ENCODE peak calls at places on chromosomes 1 and 21, in seven cellular contexts. E is thyroid gland, J is testis, X is A549, O is suprapubic skin, U is endothelial cell of umbilical vein, T is vagina. R is an unnamed sample.

GRCh38 chr1:218874313-218874712 is 299.4 kb upstream of the LYPLAL1 start:
- DNase-seq in E (no peak), J (no peak), X (no peak), O (no peak), U (peak), T (no peak), R (no peak)

GRCh38 chr21:42310411-42311001 is 4.7 kb downstream of the TFF3 start:
- DNase-seq in E (peak), J (no peak), X (no peak), O (no peak), U (no peak), T (no peak), R (no peak)

GRCh38 chr1:155396874-155397476 is 76.3 kb downstream of the RUSC1 start:
- DNase-seq in E (peak), J (no peak), X (no peak), O (no peak), U (no peak), T (no peak), R (peak)

GRCh38 chr1:11930571-11931445 is 3.7 kb upstream of the PLOD1 start:
- DNase-seq in E (no peak), J (no peak), X (no peak), O (no peak), U (peak), T (no peak), R (no peak)

GRCh38 chr1:153292740-153293479 is 19.8 kb downstream of the PGLYRP3 start:
- DNase-seq in E (no peak), J (no peak), X (no peak), O (no peak), U (no peak), T (no peak), R (no peak)

GRCh38 chr21:28742527-28742926 is 250.2 kb downstream of the LTN1 start:
- DNase-seq in E (no peak), J (no peak), X (no peak), O (no peak), U (peak), T (no peak), R (no peak)

GRCh38 chr1:153646672-153647374 is 11.7 kb upstream of the SNAPIN start:
- DNase-seq in E (peak), J (no peak), X (no peak), O (no peak), U (no peak), T (no peak), R (no peak)

GRCh38 chr1:210747112-210747511 is 386.8 kb downstream of the KCNH1 start:
- DNase-seq in E (no peak), J (no peak), X (no peak), O (no peak), U (no peak), T (no peak), R (no peak)

GRCh38 chr1:207040181-207040533 is 7.6 kb upstream of the C1orf116 start:
- DNase-seq in E (no peak), J (no peak), X (no peak), O (no peak), U (no peak), T (no peak), R (no peak)

GRCh38 chr1:162974810-162975209 is 94.4 kb upstream of the RGS4 start:
- DNase-seq in E (no peak), J (no peak), X (no peak), O (no peak), U (no peak), T (no peak), R (no peak)

GRCh38 chr1:10693152-10693496 is 103.3 kb downstream of the CASZ1 start:
- DNase-seq in E (no peak), J (no peak), X (no peak), O (no peak), U (no peak), T (no peak), R (no peak)

GRCh38 chr1:6991271-6991670 is 206.0 kb downstream of the CAMTA1 start:
- DNase-seq in E (no peak), J (no peak), X (peak), O (no peak), U (peak), T (no peak), R (no peak)

GRCh38 chr21:43939443-43940328 is 72.4 kb upstream of the TRAPPC10 start:
- DNase-seq in E (no peak), J (no peak), X (no peak), O (no peak), U (no peak), T (no peak), R (no peak)

GRCh38 chr1:6177681-6178380 is 2.3 kb downstream of the CHD5 start:
- DNase-seq in E (no peak), J (no peak), X (no peak), O (no peak), U (no peak), T (no peak), R (no peak)

GRCh38 chr1:41936107-41936506 is 17.4 kb upstream of the HIVEP3 start:
- DNase-seq in E (no peak), J (no peak), X (no peak), O (no peak), U (peak), T (no peak), R (no peak)

GRCh38 chr1:211653907-211654553 is 21.4 kb downstream of the NEK2 start:
- DNase-seq in E (no peak), J (no peak), X (no peak), O (no peak), U (peak), T (no peak), R (no peak)

GRCh38 chr1:17893891-17894631 is 138.9 kb downstream of the ACTL8 start:
- DNase-seq in E (peak), J (no peak), X (no peak), O (peak), U (no peak), T (no peak), R (no peak)

GRCh38 chr1:20662110-20662475 is 924 bp upstream of the DDOST start:
- DNase-seq in E (no peak), J (no peak), X (peak), O (no peak), U (no peak), T (no peak), R (no peak)

GRCh38 chr1:147337040-147337439 is 94.6 kb downstream of the CHD1L start:
- DNase-seq in E (no peak), J (no peak), X (no peak), O (no peak), U (no peak), T (no peak), R (no peak)

GRCh38 chr1:92482665-92483441 is 3.9 kb downstream of the GFI1 start:
- DNase-seq in E (no peak), J (no peak), X (no peak), O (peak), U (no peak), T (no peak), R (no peak)

GRCh38 chr1:185871627-185872150 is 137.5 kb downstream of the HMCN1 start:
- DNase-seq in E (no peak), J (no peak), X (no peak), O (no peak), U (no peak), T (no peak), R (no peak)

GRCh38 chr1:69706473-69706872 is 138.8 kb downstream of the LRRC7 start:
- DNase-seq in E (no peak), J (no peak), X (no peak), O (no peak), U (no peak), T (no peak), R (no peak)

GRCh38 chr1:97366986-97367385 is 553.8 kb downstream of the DPYD start:
- DNase-seq in E (no peak), J (no peak), X (no peak), O (no peak), U (no peak), T (no peak), R (no peak)

GRCh38 chr1:19047373-19047772 is 90.9 kb upstream of the IFFO2 start:
- DNase-seq in E (no peak), J (no peak), X (no peak), O (no peak), U (no peak), T (no peak), R (no peak)

GRCh38 chr1:204466416-204467405 is 27.9 kb downstream of the PIK3C2B start:
- DNase-seq in E (peak), J (no peak), X (no peak), O (no peak), U (peak), T (peak), R (no peak)

DNA sequence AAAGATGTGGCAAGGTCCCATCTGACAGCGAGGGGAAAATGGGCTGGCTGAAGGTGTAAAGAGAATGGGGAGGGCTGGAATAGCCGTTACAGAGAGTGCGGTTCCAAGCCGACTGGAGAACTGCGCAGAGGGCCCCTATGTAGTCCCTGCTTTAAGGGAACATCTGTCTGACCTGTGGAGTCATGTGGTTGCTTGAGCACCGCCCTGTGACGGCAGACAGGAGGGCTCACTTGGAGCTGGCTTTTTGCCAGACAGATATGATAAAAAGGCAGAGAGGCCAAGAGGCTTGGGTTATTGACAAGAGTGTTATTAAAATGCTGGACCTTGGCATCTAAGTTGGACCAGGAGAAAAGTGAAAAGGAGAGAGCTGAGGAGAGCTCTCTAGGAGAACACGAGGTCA is 5.9 kb upstream of the PTPRF start:
- DNase-seq in E (no peak), J (no peak), X (no peak), O (no peak), U (no peak), T (no peak), R (peak)
- TF ChIP-seq POLR2A in E (no peak), J (no peak), X (no peak), O (no peak), U (no peak), T (no peak), R (peak)

GRCh38 chr1:27026621-27027574 is 14.2 kb upstream of the TENT5B start:
- DNase-seq in E (peak), J (no peak), X (no peak), O (no peak), U (no peak), T (no peak), R (no peak)
- TF ChIP-seq POLR2A in E (no peak), J (no peak), X (no peak), O (no peak), U (no peak), T (no peak), R (no peak)

DNA sequence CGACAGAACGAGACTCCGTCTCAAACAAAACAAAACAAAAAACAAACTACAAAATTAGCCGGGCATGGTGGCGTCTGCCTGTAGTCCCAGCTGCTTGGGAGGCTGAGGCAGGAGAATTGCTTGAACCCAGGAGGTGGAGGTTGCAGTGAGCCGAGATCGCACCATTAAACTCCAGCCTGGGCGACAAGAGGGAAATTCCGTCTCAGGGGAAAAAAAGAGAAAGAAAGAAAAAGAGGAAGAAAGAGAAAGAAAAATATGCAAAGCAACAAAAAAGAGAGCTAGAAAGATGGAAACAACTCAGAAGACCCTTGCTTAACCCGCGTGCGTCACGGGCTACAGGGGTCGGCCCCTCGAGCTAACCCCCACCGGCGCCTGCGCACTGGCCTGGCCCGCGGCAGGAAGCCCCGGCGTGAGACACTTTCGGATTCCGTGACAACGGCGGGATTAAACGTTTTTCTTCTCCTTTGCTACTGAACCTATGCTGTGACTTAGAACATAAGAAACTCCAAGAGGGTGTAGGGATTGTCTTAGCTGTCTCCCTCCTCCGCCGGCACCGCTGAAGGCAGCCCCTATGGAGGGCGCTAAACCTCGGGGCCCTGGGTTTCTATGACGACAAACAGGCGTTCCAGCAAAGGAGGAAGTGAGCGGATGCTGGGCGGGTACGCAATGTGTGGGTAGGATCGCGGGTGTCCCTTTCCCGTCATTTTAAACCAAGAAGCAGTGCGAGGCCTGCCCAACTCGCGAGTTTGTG is at the start of gene AXDND1:
- DNase-seq in E (peak), J (peak), X (peak), O (peak), U (peak), T (no peak), R (peak)
- TF ChIP-seq POLR2A in E (no peak), J (peak), X (peak), O (peak), U (peak), T (no peak), R (peak)

GRCh38 chr1:151620286-151620685 is 8.4 kb downstream of the SNX27 start:
- DNase-seq in E (no peak), J (no peak), X (no peak), O (no peak), U (no peak), T (no peak), R (no peak)

GRCh38 chr1:151618470-151618869 is 6.6 kb downstream of the SNX27 start:
- DNase-seq in E (no peak), J (no peak), X (no peak), O (no peak), U (no peak), T (no peak), R (no peak)

GRCh38 chr1:151617995-151618394 is 6.1 kb downstream of the SNX27 start:
- DNase-seq in E (no peak), J (no peak), X (no peak), O (no peak), U (no peak), T (no peak), R (no peak)

GRCh38 chr1:151619489-151620093 is 7.7 kb downstream of the SNX27 start:
- DNase-seq in E (no peak), J (no peak), X (no peak), O (no peak), U (peak), T (no peak), R (no peak)

DNA sequence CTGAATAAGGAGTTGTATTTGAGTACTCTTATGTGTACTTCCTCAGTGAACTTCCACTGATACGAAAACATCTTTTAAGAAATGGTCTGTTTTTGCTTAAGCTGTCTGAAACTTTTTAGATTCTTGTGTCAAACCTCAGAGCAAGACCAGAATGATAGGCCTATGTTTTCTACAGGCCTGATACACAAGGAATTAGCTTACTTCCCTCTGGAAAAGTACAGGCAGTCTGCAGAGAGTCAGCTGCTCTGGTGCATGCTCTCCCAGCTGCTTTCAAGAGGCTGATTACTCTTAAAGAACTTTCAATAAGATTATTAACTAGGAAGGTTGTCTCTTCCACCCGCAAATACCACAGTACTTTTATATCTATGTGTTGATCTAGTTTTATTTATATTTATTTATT is 9.5 kb downstream of the SNX27 start:
- DNase-seq in E (peak), J (peak), X (no peak), O (no peak), U (no peak), T (no peak), R (no peak)
- TF ChIP-seq POLR2A in E (no peak), J (no peak), X (no peak), O (no peak), U (no peak), T (no peak), R (no peak)

DNA sequence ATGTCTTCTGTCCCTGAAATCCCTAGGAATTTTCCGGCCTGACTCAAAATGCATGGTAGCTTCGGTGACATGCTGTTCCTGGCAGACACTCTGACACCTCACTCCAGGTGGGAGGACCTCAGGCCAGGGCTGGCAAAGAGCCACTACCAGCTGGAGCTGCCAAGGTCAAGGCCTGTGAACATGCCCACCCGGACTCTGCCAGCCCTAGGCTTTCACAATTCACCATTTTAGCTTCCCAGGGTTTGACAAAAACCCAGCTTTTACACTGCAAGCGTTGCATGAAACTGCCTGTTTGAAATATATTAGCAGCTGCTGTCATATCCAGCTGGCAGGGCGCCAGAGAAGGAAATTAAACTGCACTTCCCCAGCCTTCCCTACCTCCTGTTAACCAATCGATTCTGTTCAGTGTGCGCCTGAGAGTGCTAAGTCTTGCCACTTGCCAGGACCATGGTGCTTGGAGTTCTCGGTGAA is 133.9 kb downstream of the FAM78B start:
- DNase-seq in E (peak), J (peak), X (no peak), O (no peak), U (no peak), T (no peak), R (no peak)
- TF ChIP-seq POLR2A in E (no peak), J (no peak), X (no peak), O (no peak), U (no peak), T (no peak), R (no peak)

DNA sequence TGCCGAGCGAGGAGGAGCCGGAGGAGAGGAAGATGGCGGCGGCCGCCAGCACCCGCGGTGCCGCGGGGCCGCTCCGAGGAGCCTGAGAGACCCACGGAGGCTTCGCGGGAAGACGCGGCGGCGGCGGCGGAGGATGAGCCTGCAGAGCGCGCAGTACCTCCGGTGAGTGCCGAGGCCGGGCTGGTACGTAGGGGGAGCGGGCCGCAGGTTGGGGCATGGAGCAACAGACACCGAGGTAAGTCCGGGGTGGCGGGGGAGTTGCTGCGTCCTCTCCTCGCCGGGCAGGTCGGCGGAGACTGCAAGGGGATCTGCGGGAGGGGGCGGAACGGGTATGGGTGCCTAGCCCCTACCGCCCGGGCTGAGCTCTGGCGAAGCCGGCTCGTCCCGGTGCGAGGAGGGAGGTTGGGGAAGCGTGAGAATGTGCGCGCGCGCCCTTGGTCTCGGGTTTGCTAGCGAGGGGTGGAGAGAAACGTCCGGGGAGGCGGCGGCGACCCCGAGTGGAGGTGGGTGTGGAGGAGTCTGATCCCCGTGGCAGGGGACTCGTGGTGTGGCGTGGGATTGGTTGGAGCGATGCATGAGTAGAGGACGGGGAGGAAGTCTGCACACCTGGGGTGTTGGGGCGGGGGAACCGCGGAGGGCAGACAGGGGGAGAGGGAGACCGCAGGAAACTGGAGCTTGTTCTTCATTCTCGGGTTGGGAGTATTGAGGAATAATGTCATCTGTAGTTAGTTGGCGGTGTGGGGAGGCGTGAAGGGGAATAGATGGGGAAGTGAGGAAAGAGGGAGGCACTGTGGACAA is at the start of gene SMG7:
- DNase-seq in E (peak), J (peak), X (peak), O (peak), U (no peak), T (peak), R (no peak)
- TF ChIP-seq POLR2A in E (no peak), J (no peak), X (peak), O (no peak), U (peak), T (no peak), R (no peak)

GRCh38 chr21:46139686-46140085 is 15.7 kb downstream of the FTCD start:
- DNase-seq in E (no peak), J (no peak), X (no peak), O (no peak), U (no peak), T (no peak), R (no peak)

GRCh38 chr21:46144464-46145070 is 10.8 kb downstream of the FTCD start:
- DNase-seq in E (no peak), J (no peak), X (no peak), O (no peak), U (no peak), T (no peak), R (peak)

GRCh38 chr21:46145159-46145839 is 10.1 kb downstream of the FTCD start:
- DNase-seq in E (no peak), J (no peak), X (no peak), O (no peak), U (no peak), T (no peak), R (no peak)

GRCh38 chr21:46142581-46143473 is 12.6 kb downstream of the FTCD start:
- DNase-seq in E (no peak), J (peak), X (no peak), O (no peak), U (no peak), T (no peak), R (peak)

GRCh38 chr21:46141767-46142580 is 13.4 kb downstream of the FTCD start:
- DNase-seq in E (no peak), J (no peak), X (no peak), O (no peak), U (no peak), T (no peak), R (no peak)
- TF ChIP-seq POLR2A in E (no peak), J (no peak), X (no peak), O (no peak), U (no peak), T (no peak), R (no peak)

R was measured in erythroblast.